ENCODE peak calls at places on chromosome 10, in seven cellular contexts. X is upper lobe of right lung, P is NB4, G is HCT116, Q is fibroblast of villous mesenchyme, H is neural progenitor cell, W is PC-3. M is an unnamed sample.

GRCh38 chr10:93746844-93747284 is 10.9 kb upstream of the LGI1 start:
- DNase-seq in H (peak), P (peak), W (peak), G (peak), Q (peak), X (no peak), M (peak)

GRCh38 chr10:6211341-6212265 is 8.9 kb downstream of the PFKFB3 start:
- DNase-seq in X (no peak), W (no peak), G (no peak), P (no peak), H (peak), Q (peak), M (peak)

GRCh38 chr10:47435081-47435480 is 48.8 kb downstream of the ANXA8 start:
- DNase-seq in X (no peak), P (no peak), W (no peak), G (no peak), H (no peak), Q (no peak), M (no peak)

GRCh38 chr10:72308320-72308987 is 34.7 kb downstream of the DDIT4 start:
- DNase-seq in G (peak), P (peak), H (no peak), X (no peak), W (peak), Q (peak), M (peak)

GRCh38 chr10:63588436-63589180 is 67.4 kb downstream of the REEP3 start:
- DNase-seq in G (no peak), X (no peak), H (no peak), Q (no peak), W (peak), P (no peak), M (no peak)

GRCh38 chr10:48659790-48660189 is 24.9 kb upstream of the WDFY4 start:
- DNase-seq in P (peak), X (no peak), H (peak), Q (no peak), W (peak), G (no peak), M (no peak)

GRCh38 chr10:130807721-130808120 is 503.8 kb downstream of the TCERG1L start:
- DNase-seq in X (peak), G (no peak), Q (no peak), H (no peak), P (no peak), W (no peak), M (no peak)

GRCh38 chr10:97522071-97522470 is 23.3 kb downstream of the UBTD1 start:
- DNase-seq in W (no peak), P (no peak), H (no peak), X (no peak), G (no peak), Q (no peak), M (no peak)

GRCh38 chr10:6070647-6071046 is 8.5 kb upstream of the IL2RA start:
- DNase-seq in G (no peak), P (no peak), H (no peak), X (no peak), Q (no peak), W (no peak), M (no peak)

GRCh38 chr10:91901784-91902677 is 7.3 kb downstream of the FGFBP3 start:
- DNase-seq in P (peak), W (peak), G (peak), H (no peak), X (no peak), Q (peak), M (peak)

GRCh38 chr10:71205468-71205867 is 6.9 kb upstream of the UNC5B start:
- DNase-seq in H (no peak), Q (no peak), W (no peak), G (no peak), P (no peak), X (no peak), M (peak)

GRCh38 chr10:50992356-50992866 is 81.9 kb upstream of the PRKG1 start:
- DNase-seq in Q (peak), X (no peak), P (no peak), W (peak), H (peak), G (no peak), M (peak)

GRCh38 chr10:12507165-12507870 is 158.0 kb downstream of the CAMK1D start:
- DNase-seq in Q (no peak), P (peak), G (no peak), X (no peak), W (no peak), H (no peak), M (no peak)

GRCh38 chr10:3639546-3639945 is 145.5 kb downstream of the KLF6 start:
- DNase-seq in X (no peak), Q (no peak), P (no peak), H (no peak), W (peak), G (no peak), M (no peak)

GRCh38 chr10:4607681-4608080 is 218.3 kb upstream of the AKR1E2 start:
- DNase-seq in X (no peak), P (no peak), G (no peak), Q (no peak), W (no peak), H (no peak), M (no peak)

GRCh38 chr10:74176380-74177139 is 25.5 kb downstream of the ADK start:
- DNase-seq in W (peak), G (peak), Q (peak), X (peak), P (peak), H (peak), M (peak)

GRCh38 chr10:93599335-93599734 is 1.7 kb downstream of the RBP4 start:
- DNase-seq in W (no peak), X (no peak), G (no peak), Q (no peak), P (no peak), H (no peak), M (no peak)

GRCh38 chr10:26215923-26216576 is 524 bp upstream of the GAD2 start:
- DNase-seq in Q (no peak), P (no peak), W (no peak), G (no peak), H (peak), X (peak), M (peak)

GRCh38 chr10:108957681-108958080 is 965.6 kb downstream of the XPNPEP1 start:
- DNase-seq in H (peak), P (no peak), G (no peak), Q (peak), W (peak), X (no peak), M (peak)

GRCh38 chr10:1643161-1643910 is 94.0 kb downstream of the ADARB2 start:
- DNase-seq in X (no peak), W (peak), P (peak), G (no peak), Q (no peak), H (peak), M (no peak)

GRCh38 chr10:63331586-63331985 is 134.2 kb downstream of the JMJD1C start:
- DNase-seq in Q (peak), X (no peak), W (no peak), G (no peak), H (no peak), P (no peak), M (peak)

GRCh38 chr10:37821237-37821636 is 36.2 kb downstream of the ZNF248 start:
- DNase-seq in Q (no peak), P (no peak), W (no peak), H (no peak), G (no peak), X (no peak), M (no peak)

GRCh38 chr10:30063098-30063497 is 3.7 kb upstream of the JCAD start:
- DNase-seq in Q (no peak), W (peak), H (no peak), G (no peak), P (no peak), X (no peak), M (peak)

GRCh38 chr10:119654540-119654939 is 3.4 kb downstream of the BAG3 start:
- DNase-seq in Q (peak), P (no peak), X (peak), G (no peak), W (peak), H (no peak), M (no peak)

GRCh38 chr10:105714728-105715127 is 1073.6 kb downstream of the SORCS3 start:
- DNase-seq in Q (no peak), W (no peak), X (no peak), P (no peak), G (no peak), H (no peak), M (no peak)

GRCh38 chr10:3484306-3485187 is 300.5 kb downstream of the KLF6 start:
- DNase-seq in G (no peak), X (no peak), P (peak), Q (peak), H (no peak), W (no peak), M (peak)

GRCh38 chr10:84296071-84296981 is 32.1 kb upstream of the CCSER2 start:
- DNase-seq in H (no peak), P (no peak), W (no peak), Q (peak), X (no peak), G (no peak), M (peak)

GRCh38 chr10:43340619-43341018 is 30.8 kb upstream of the FXYD4 start:
- DNase-seq in G (peak), W (peak), P (no peak), H (no peak), Q (no peak), X (peak), M (no peak)

GRCh38 chr10:62959553-62959952 is 143.4 kb upstream of the EGR2 start:
- DNase-seq in P (no peak), Q (peak), H (no peak), G (no peak), W (peak), X (no peak), M (peak)

GRCh38 chr10:59971915-59972314 is 65.6 kb upstream of the CCDC6 start:
- DNase-seq in Q (peak), H (peak), X (no peak), W (peak), G (no peak), P (no peak), M (peak)

DNA sequence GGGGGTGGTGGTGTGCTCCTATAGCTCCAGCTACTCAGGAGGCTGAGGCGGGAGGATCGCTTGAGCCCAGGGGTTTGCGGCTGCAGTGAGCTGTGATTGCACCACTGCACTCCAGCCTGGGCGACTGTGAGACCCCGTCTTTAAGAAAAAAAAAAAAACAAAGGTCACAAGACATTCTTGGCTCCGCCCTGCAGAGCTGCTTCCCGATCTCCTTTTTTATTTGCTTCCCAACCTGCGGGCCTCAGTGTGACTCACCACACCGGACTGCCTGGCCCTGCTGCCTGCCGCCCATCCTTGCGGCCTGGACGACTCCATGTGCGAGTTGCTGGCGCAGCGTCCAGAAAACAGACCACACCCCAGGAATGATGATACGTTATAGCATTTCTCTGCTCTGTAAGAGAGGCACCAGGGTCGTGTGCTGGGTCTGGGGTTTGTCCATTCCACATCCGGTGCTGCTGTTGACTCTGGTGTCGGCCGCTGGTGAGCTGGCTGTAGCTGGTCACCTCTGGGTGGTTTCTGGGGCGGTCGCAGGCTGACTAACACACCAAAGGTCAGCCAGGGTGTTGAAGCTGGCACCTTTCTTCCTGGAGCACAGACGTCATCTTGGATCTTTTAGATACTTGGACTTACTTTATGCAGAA is 123.6 kb downstream of the TCF7L2 start:
- DNase-seq in H (peak), P (no peak), Q (peak), G (peak), W (peak), X (no peak), M (peak)
- H3K4me3 ChIP-seq in H (no peak), P (no peak), Q (no peak), G (peak), W (no peak), X (no peak), M (no peak)

GRCh38 chr10:44589931-44590330 is 205.0 kb upstream of the CXCL12 start:
- DNase-seq in G (no peak), P (no peak), X (no peak), H (no peak), Q (peak), W (no peak), M (no peak)

GRCh38 chr10:44593952-44594351 is 209.1 kb upstream of the CXCL12 start:
- DNase-seq in P (no peak), X (no peak), W (no peak), G (no peak), Q (no peak), H (no peak), M (no peak)

GRCh38 chr10:44587488-44588140 is 202.7 kb upstream of the CXCL12 start:
- DNase-seq in W (no peak), G (no peak), Q (no peak), H (no peak), P (no peak), X (no peak), M (no peak)

GRCh38 chr10:44591911-44592310 is 207.0 kb upstream of the CXCL12 start:
- DNase-seq in H (no peak), Q (no peak), G (no peak), W (no peak), X (no peak), P (no peak), M (no peak)

DNA sequence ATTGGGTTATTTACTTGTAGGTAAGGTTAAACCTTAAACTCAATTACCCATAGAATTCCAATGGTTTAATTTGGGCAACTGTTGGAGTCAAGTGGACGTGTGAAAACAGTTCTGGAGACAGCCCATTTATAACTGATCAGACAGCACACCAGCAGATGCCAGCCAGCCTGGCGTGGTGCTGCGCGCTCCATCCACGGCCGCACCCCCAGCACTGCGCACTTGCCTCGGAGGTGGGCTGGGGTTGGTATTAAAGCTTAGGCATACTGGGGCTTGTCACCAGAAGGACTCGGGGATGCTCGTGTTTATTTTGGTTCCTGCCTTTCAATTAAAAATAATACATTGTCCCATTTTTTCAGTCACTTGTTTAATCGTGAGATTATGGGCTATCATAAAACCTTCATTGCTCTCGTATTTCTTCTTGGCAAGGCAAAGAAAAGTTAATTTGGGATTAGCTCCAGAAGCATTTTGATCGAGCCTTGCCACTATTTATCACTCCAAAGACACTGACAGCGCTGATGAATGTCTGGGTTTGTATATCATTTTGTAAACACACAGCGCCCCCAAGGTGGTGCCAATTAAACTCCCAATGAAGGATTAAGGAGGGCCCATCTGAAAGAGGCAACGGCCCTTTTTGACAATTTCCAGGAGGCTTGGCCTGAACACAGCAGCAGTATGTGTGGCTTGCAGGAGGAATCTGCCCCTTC is 204.4 kb upstream of the CXCL12 start:
- DNase-seq in X (no peak), P (no peak), Q (no peak), W (no peak), G (no peak), H (no peak), M (no peak)
- TF ChIP-seq CTCF in X (no peak), P (no peak), Q (no peak), W (no peak), G (no peak), H (no peak), M (no peak)

GRCh38 chr10:100723769-100724530 is 21.4 kb upstream of the PAX2 start:
- DNase-seq in X (no peak), G (no peak), Q (no peak), P (no peak), W (no peak), H (peak), M (no peak)

GRCh38 chr10:100725041-100725440 is 20.3 kb upstream of the PAX2 start:
- DNase-seq in H (no peak), G (no peak), P (no peak), W (no peak), X (peak), Q (no peak), M (no peak)

GRCh38 chr10:100725869-100726426 is 19.4 kb upstream of the PAX2 start:
- DNase-seq in H (no peak), P (no peak), X (peak), Q (no peak), G (no peak), W (no peak), M (no peak)

GRCh38 chr10:100723180-100723579 is 22.2 kb upstream of the PAX2 start:
- DNase-seq in W (no peak), Q (no peak), P (no peak), G (no peak), X (no peak), H (no peak), M (no peak)

DNA sequence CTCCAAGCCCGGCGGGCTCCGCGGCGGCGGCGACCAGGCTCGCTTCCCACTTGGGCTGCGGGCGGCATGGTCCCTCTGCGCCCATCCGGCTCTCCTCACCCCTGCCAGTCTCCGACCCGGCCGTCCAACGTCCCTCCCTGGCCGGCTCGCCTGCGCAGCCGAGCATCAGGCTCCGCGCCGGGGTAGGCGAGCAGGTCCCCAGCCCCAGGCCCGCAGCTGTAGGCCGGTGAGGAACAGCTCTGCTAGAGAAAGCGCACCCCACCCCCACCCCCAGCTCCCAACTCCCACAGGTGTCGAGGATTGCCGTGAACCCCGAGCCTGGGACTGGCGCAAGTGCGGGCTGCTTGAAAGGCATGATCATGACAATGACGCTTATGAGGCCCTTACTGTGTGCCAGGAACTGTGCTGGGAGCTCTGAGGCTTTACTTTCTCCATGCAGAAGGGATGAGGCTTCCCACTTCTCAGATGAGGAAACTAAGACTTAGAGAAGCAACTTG is 20.8 kb upstream of the PAX2 start:
- DNase-seq in X (no peak), Q (no peak), P (no peak), G (no peak), W (no peak), H (no peak), M (no peak)
- H3K4me3 ChIP-seq in X (no peak), Q (no peak), P (no peak), G (no peak), W (no peak), H (peak), M (no peak)

GRCh38 chr10:125104559-125104958 is 55.8 kb downstream of the CTBP2 start:
- DNase-seq in Q (no peak), W (no peak), H (no peak), G (no peak), X (no peak), P (no peak), M (no peak)
- TF ChIP-seq CTCF in Q (no peak), W (no peak), H (no peak), G (no peak), X (no peak), P (no peak), M (no peak)

GRCh38 chr10:13770760-13771493 is 184.2 kb downstream of the PRPF18 start:
- DNase-seq in G (no peak), H (no peak), X (no peak), W (no peak), P (no peak), Q (no peak), M (no peak)
- H3K4me3 ChIP-seq in G (no peak), H (no peak), X (no peak), W (no peak), P (no peak), Q (no peak), M (no peak)

GRCh38 chr10:122164028-122164601 is 107.0 kb upstream of the BTBD16 start:
- DNase-seq in W (no peak), X (peak), G (no peak), H (peak), Q (no peak), P (no peak), M (no peak)
- TF ChIP-seq CTCF in W (no peak), X (no peak), G (no peak), H (no peak), Q (no peak), P (no peak), M (no peak)

GRCh38 chr10:126569513-126570447 is 100.7 kb downstream of the C10orf90 start:
- DNase-seq in P (no peak), W (peak), X (no peak), Q (peak), G (no peak), H (no peak), M (peak)
- H3K4me3 ChIP-seq in P (no peak), W (peak), X (no peak), Q (no peak), G (no peak), H (no peak), M (peak)

GRCh38 chr10:79179404-79180309 is 110.9 kb downstream of the ZMIZ1 start:
- DNase-seq in G (no peak), H (peak), W (no peak), X (no peak), Q (no peak), P (no peak), M (no peak)

GRCh38 chr10:79178070-79178576 is 109.4 kb downstream of the ZMIZ1 start:
- DNase-seq in W (no peak), H (no peak), Q (no peak), G (no peak), X (no peak), P (no peak), M (no peak)

GRCh38 chr10:79176949-79177602 is 108.3 kb downstream of the ZMIZ1 start:
- DNase-seq in P (no peak), X (no peak), W (no peak), G (no peak), Q (peak), H (no peak), M (peak)

GRCh38 chr10:79180619-79181221 is 112.0 kb downstream of the ZMIZ1 start:
- DNase-seq in P (peak), W (no peak), H (no peak), G (no peak), X (no peak), Q (peak), M (no peak)

GRCh38 chr10:79178614-79179403 is 110.0 kb downstream of the ZMIZ1 start:
- DNase-seq in X (no peak), W (no peak), H (peak), Q (peak), P (peak), G (no peak), M (peak)
- TF ChIP-seq CTCF in X (no peak), W (no peak), H (no peak), Q (no peak), P (no peak), G (no peak), M (no peak)

GRCh38 chr10:21513035-21513434 is 12.4 kb downstream of the SKIDA1 start:
- DNase-seq in Q (no peak), W (no peak), H (no peak), G (no peak), X (no peak), P (no peak), M (no peak)

GRCh38 chr10:21516270-21517131 is 9.0 kb downstream of the SKIDA1 start:
- DNase-seq in X (peak), H (peak), Q (peak), P (peak), G (no peak), W (peak), M (peak)

GRCh38 chr10:21514808-21515580 is 10.5 kb downstream of the SKIDA1 start:
- DNase-seq in H (peak), Q (no peak), W (no peak), X (no peak), P (no peak), G (no peak), M (no peak)

GRCh38 chr10:21515581-21516269 is 9.8 kb downstream of the SKIDA1 start:
- DNase-seq in W (no peak), Q (no peak), H (peak), G (no peak), X (no peak), P (no peak), M (no peak)

GRCh38 chr10:21514101-21514807 is 11.2 kb downstream of the SKIDA1 start:
- DNase-seq in P (no peak), X (no peak), W (no peak), Q (no peak), H (no peak), G (no peak), M (no peak)
- H3K4me3 ChIP-seq in P (no peak), X (peak), W (no peak), Q (no peak), H (peak), G (no peak), M (peak)

GRCh38 chr10:18376650-18377049 is 236.4 kb downstream of the CACNB2 start:
- DNase-seq in H (no peak), W (no peak), Q (no peak), G (no peak), X (no peak), P (no peak), M (no peak)
- TF ChIP-seq CTCF in H (no peak), W (no peak), Q (no peak), G (no peak), X (no peak), P (no peak), M (no peak)

M was measured in AG10803.